ENCODE peak calls at places on chromosome 20, in five cellular contexts. T is adrenal gland, U is heart right ventricle, Y is fibroblast of lung, F is hepatocyte. B is an unnamed sample.

GRCh38 chr20:10447028-10447427 is 11.9 kb downstream of the SLX4IP start:
- DNase-seq in T (no peak), U (no peak), Y (peak; percentile 82), F (no peak), B (no peak)

GRCh38 chr20:33784225-33784624 is 26.9 kb upstream of the CHMP4B start:
- DNase-seq in T (no peak), U (no peak), Y (no peak), F (no peak), B (peak; percentile 52)

GRCh38 chr20:38599410-38599882 is 2.2 kb upstream of the ARHGAP40 start:
- DNase-seq in T (peak; percentile 69), U (peak; percentile 79), Y (peak; percentile 15), F (peak; percentile 61), B (peak; percentile 94)

GRCh38 chr20:6083926-6084325 is 30.1 kb upstream of the LRRN4 start:
- DNase-seq in T (no peak), U (no peak), Y (no peak), F (no peak), B (no peak)

GRCh38 chr20:4158466-4159050 is 143.2 kb upstream of the RNF24 start:
- DNase-seq in T (no peak), U (no peak), Y (no peak), F (no peak), B (no peak)

GRCh38 chr20:63099426-63100267 is 92.9 kb upstream of the BHLHE23 start:
- DNase-seq in T (peak; percentile 7), U (peak; percentile 2), Y (no peak), F (no peak), B (peak; percentile 81)

GRCh38 chr20:4065405-4065841 is 50.1 kb upstream of the RNF24 start:
- DNase-seq in T (no peak), U (no peak), Y (peak; percentile 87), F (no peak), B (peak; percentile 3)

GRCh38 chr20:2780948-2781347 is 19.5 kb downstream of the CPXM1 start:
- DNase-seq in T (no peak), U (no peak), Y (no peak), F (no peak), B (no peak)

GRCh38 chr20:542777-543368 is 717 bp downstream of the CSNK2A1 start:
- DNase-seq in T (no peak), U (peak; percentile 29), Y (no peak), F (peak; percentile 58), B (no peak)

GRCh38 chr20:5569021-5569420 is 181.2 kb upstream of the SHLD1 start:
- DNase-seq in T (no peak), U (no peak), Y (peak; percentile 18), F (peak; percentile 60), B (no peak)

GRCh38 chr20:63100401-63100925 is 93.7 kb upstream of the BHLHE23 start:
- DNase-seq in T (peak; percentile 2), U (peak; percentile 1), Y (no peak), F (no peak), B (peak; percentile 77)

GRCh38 chr20:1280421-1281102 is 14.5 kb downstream of the SNPH start:
- DNase-seq in T (no peak), U (no peak), Y (peak; percentile 17), F (no peak), B (no peak)

GRCh38 chr20:62879275-62880146 is 17.9 kb upstream of the TCFL5 start:
- DNase-seq in T (no peak), U (no peak), Y (no peak), F (no peak), B (peak; percentile 89)

GRCh38 chr20:59933849-59934585 is 580 bp upstream of the SYCP2 start:
- DNase-seq in T (peak; percentile 53), U (peak; percentile 86), Y (peak; percentile 59), F (peak; percentile 86), B (peak; percentile 89)

GRCh38 chr20:1841554-1842140 is 53.6 kb upstream of the SIRPA start:
- DNase-seq in T (peak; percentile 57), U (no peak), Y (no peak), F (no peak), B (no peak)

GRCh38 chr20:4896971-4897497 is 104.3 kb downstream of the SLC23A2 start:
- DNase-seq in T (no peak), U (no peak), Y (no peak), F (peak; percentile 40), B (no peak)

GRCh38 chr20:5786930-5787826 is 37.0 kb downstream of the SHLD1 start:
- DNase-seq in T (peak; percentile 68), U (no peak), Y (peak; percentile 66), F (no peak), B (no peak)

GRCh38 chr20:7775072-7775471 is 165.2 kb downstream of the HAO1 start:
- DNase-seq in T (no peak), U (no peak), Y (peak; percentile 64), F (no peak), B (no peak)

GRCh38 chr20:59055302-59055701 is 12.7 kb upstream of the PRELID3B start:
- DNase-seq in T (no peak), U (no peak), Y (no peak), F (no peak), B (no peak)

GRCh38 chr20:63000958-63001357 is 5.8 kb downstream of the BHLHE23 start:
- DNase-seq in T (no peak), U (peak; percentile 0), Y (no peak), F (no peak), B (no peak)

GRCh38 chr20:63086421-63087235 is 79.9 kb upstream of the BHLHE23 start:
- DNase-seq in T (peak; percentile 10), U (peak; percentile 4), Y (no peak), F (no peak), B (peak; percentile 80)

GRCh38 chr20:43938017-43938655 is 23.5 kb downstream of the TOX2 start:
- DNase-seq in T (no peak), U (no peak), Y (no peak), F (no peak), B (peak; percentile 59)

DNA sequence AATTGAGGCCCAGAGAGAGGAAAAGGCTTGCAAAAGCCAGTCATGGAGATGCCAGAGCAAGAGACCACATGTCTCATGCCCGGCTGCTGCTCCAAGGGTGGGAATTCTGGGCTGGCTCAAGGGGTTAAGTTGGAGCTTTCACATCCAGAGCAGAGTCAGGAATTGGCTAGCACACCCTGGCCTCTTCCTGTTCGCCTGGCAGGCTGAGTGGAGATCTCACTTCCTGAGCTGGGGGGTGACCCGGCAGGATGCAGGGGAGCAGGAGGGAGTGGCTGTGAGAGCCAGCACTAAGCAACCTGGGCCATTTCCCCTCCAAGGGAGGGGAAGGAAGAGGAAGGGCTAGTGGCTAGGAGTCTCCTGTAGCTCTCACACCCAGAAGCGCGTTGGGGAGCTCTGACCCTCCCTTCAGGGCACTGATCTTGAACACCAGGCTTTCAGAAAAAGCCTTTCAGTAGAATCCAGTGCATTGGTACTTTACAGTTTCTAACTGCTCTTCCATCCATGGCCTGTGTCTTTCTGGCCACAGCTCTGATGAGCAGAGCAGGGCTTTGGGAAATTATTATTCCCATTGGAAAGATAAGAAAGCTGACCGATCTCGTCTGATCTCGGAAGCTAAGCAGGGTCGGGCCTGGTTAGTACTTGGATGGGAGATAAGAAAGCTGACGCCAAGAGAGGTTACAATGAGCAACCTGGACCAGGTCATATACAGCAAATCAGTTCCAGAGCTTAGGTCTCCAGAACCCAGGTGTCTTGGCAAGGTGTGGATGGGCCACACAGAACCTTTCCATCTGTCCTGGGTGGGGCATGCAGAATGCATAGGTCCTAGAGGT is 2.2 kb upstream of the CCM2L start:
- DNase-seq in T (peak; percentile 45), U (peak; percentile 58), Y (no peak), F (no peak), B (no peak)
- H3K4me3 ChIP-seq in T (no peak overlapping the region), U (no peak overlapping the region), Y (no peak overlapping the region), F (no peak overlapping the region), B (no peak overlapping the region)

GRCh38 chr20:22513574-22513973 is 70.8 kb downstream of the FOXA2 start:
- DNase-seq in T (no peak), U (no peak), Y (no peak), F (no peak), B (no peak)
- H3K27ac ChIP-seq in T (no peak overlapping the region), U (no peak overlapping the region), Y (no peak overlapping the region), F (peak overlapping the region; percentile 87), B (no peak overlapping the region)

GRCh38 chr20:24866008-24866407 is 83.1 kb upstream of the CST7 start:
- DNase-seq in T (no peak), U (no peak), Y (no peak), F (no peak), B (no peak)

GRCh38 chr20:24868959-24869358 is 80.1 kb upstream of the CST7 start:
- DNase-seq in T (no peak), U (no peak), Y (no peak), F (no peak), B (no peak)

GRCh38 chr20:24867556-24867955 is 81.5 kb upstream of the CST7 start:
- DNase-seq in T (no peak), U (no peak), Y (no peak), F (no peak), B (no peak)

GRCh38 chr20:24868396-24868927 is 80.6 kb upstream of the CST7 start:
- DNase-seq in T (no peak), U (no peak), Y (no peak), F (no peak), B (no peak)

GRCh38 chr20:24866742-24867141 is 82.3 kb upstream of the CST7 start:
- DNase-seq in T (no peak), U (no peak), Y (no peak), F (no peak), B (no peak)
- H3K4me1 ChIP-seq in T (no peaks in the 10 kb centered on the region), U (no peaks in the 10 kb centered on the region), Y (no peaks in the 10 kb centered on the region), F (no peaks in the 10 kb centered on the region), B (no peaks in the 10 kb centered on the region)

DNA sequence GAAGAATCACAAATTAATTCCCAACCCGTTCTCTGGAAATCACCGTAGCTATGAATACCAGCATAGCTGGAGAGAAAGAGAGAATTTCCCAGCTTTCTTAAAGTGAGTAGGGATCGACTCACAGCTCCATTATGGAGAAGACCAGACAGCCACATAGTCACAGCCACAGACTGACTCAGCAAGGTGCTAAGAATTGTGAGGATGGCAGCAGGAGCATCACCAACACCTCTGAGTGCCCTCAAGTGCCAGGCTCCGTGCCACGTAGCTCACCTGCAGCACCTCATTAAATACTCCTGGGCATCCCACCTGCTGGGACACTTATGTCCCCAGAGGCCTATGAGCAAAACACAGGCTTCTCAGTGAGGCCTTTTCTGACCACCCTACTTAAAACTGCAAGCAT is 33.0 kb downstream of the BFSP1 start:
- DNase-seq in T (no peak), U (no peak), Y (no peak), F (no peak), B (no peak)
- H3K4me3 ChIP-seq in T (no peak overlapping the region), U (no peak overlapping the region), Y (no peak overlapping the region), F (no peak overlapping the region), B (no peak overlapping the region)

GRCh38 chr20:49724637-49725606 is 11.2 kb upstream of the B4GALT5 start:
- DNase-seq in T (peak; percentile 75), U (peak; percentile 35), Y (peak; percentile 69), F (no peak), B (no peak)
- H3K27ac ChIP-seq in T (no peak overlapping the region), U (peak overlapping the region; percentile 74), Y (no peak overlapping the region), F (no peak overlapping the region), B (no peak overlapping the region)

DNA sequence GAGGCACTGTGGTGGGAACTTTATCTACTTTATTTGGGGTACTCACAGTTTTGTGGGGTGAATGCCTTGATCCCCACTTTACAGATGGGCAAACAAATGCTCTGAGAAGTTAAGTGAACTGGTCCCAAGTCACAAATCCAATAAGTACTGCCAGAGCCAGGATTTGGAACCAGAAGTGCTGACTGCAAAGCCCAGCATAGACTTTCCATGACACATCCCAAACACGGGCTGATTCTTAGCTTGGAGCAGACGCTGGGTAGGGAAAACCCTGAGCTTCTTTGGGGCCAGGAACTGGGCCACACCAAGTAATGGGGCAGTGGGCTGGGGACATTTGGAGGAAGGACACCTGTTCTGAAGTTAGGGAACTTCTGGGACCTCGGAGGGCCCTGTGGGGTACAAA is 20.3 kb downstream of the RIN2 start:
- DNase-seq in T (no peak), U (no peak), Y (no peak), F (no peak), B (no peak)
- H3K4me1 ChIP-seq in T (no peaks in the 10 kb centered on the region), U (peaks cover 32% of the 10 kb centered on the region), Y (peaks cover 4% of the 10 kb centered on the region), F (peaks cover 34% of the 10 kb centered on the region), B (no peaks in the 10 kb centered on the region)